ENCODE peak calls at places on chromosome 12, in four cellular contexts. T is GM12878, E is HepG2, U is K562. R is an unnamed sample.

GRCh38 chr12:15050664-15051063 is 77.8 kb downstream of the PDE6H start:
- DNase-seq in T (no peak), E (no peak), U (no peak), R (no peak)

GRCh38 chr12:32039341-32039740 is 67.3 kb upstream of the BICD1 start:
- DNase-seq in T (no peak), E (no peak), U (peak), R (no peak)

GRCh38 chr12:57549909-57550627 is at the start of gene KIF5A:
- DNase-seq in T (no peak), E (no peak), U (peak), R (peak)

GRCh38 chr12:103588680-103589079 is 1.6 kb downstream of the STAB2 start:
- DNase-seq in T (no peak), E (no peak), U (no peak), R (no peak)

GRCh38 chr12:12521044-12521485 is 41.6 kb downstream of the DUSP16 start:
- DNase-seq in T (no peak), E (no peak), U (no peak), R (no peak)

GRCh38 chr12:74890237-74890599 is 319.4 kb downstream of the KCNC2 start:
- DNase-seq in T (no peak), E (peak), U (no peak), R (no peak)

GRCh38 chr12:112970391-112970790 is 7.9 kb upstream of the OAS2 start:
- DNase-seq in T (no peak), E (no peak), U (no peak), R (no peak)

GRCh38 chr12:40580346-40580745 is 111.9 kb upstream of the CNTN1 start:
- DNase-seq in T (no peak), E (no peak), U (no peak), R (no peak)

GRCh38 chr12:62006076-62006732 is 254.0 kb upstream of the USP15 start:
- DNase-seq in T (no peak), E (peak), U (peak), R (peak)

GRCh38 chr12:75489613-75490210 is 9.2 kb downstream of the GLIPR1 start:
- DNase-seq in T (no peak), E (no peak), U (no peak), R (no peak)

GRCh38 chr12:50110127-50110761 is 1.8 kb upstream of the COX14 start:
- DNase-seq in T (peak), E (peak), U (peak), R (no peak)

GRCh38 chr12:4011597-4011996 is 138.4 kb upstream of the PARP11 start:
- DNase-seq in T (no peak), E (peak), U (no peak), R (no peak)

GRCh38 chr12:52216807-52217206 is 16.2 kb upstream of the KRT7 start:
- DNase-seq in T (no peak), E (no peak), U (no peak), R (no peak)

GRCh38 chr12:62720661-62721330 is 214.2 kb downstream of the PPM1H start:
- DNase-seq in T (no peak), E (no peak), U (no peak), R (no peak)

GRCh38 chr12:62754706-62755105 is 180.2 kb downstream of the PPM1H start:
- DNase-seq in T (no peak), E (no peak), U (no peak), R (no peak)

GRCh38 chr12:94582591-94582990 is 67.8 kb downstream of the TMCC3 start:
- DNase-seq in T (no peak), E (no peak), U (no peak), R (no peak)

GRCh38 chr12:107670999-107671643 is 14.5 kb upstream of the PWP1 start:
- DNase-seq in T (no peak), E (peak), U (peak), R (peak)

GRCh38 chr12:124009781-124010180 is 36.8 kb downstream of the ZNF664 start:
- DNase-seq in T (no peak), E (no peak), U (no peak), R (no peak)

DNA sequence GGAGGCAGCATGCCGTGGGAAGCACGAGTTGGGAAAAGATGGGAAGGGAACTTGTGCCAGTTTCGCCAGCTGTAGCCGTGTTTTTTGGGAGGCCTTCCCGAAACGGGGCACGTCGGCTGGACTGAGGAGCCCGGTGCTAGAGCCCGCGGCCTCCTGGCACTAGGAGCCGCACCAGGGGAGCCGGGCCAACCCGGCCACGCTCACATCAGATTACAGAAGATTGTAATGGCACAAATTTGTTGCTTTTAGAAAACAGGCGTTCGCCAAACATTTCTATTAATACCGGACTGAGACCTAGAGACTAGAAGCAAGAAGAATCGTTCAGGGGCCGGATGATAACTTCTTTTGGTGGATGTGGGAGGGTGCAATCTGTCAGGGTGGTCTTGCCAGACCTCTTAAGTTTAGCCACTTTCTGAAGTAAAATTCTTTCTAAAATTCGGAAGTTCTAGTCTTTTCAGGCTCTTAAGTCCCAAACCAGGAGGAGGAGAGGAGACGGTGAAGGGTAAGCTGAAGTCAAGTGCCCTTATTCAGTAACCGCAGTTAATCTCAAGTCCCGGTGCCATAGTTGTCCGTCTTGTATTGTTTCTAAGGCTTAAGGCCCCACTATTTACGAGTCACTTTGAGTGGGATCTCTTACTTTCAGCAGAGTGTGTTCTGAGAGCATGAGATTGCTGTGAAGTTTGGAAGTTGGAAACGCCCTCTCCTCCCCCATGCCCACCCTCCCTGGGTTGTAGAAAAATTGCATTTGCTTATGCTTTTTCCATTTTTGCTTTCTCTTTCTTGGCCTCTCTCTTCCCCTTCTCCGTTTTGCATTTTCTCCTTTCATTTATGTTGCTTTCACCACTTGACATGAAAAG is 1.4 kb downstream of the RASSF3 start:
- DNase-seq in T (no peak), E (no peak), U (peak), R (peak)
- TF ChIP-seq CREM in T (no peak), E (no peak), U (no peak), R (no peak)

DNA sequence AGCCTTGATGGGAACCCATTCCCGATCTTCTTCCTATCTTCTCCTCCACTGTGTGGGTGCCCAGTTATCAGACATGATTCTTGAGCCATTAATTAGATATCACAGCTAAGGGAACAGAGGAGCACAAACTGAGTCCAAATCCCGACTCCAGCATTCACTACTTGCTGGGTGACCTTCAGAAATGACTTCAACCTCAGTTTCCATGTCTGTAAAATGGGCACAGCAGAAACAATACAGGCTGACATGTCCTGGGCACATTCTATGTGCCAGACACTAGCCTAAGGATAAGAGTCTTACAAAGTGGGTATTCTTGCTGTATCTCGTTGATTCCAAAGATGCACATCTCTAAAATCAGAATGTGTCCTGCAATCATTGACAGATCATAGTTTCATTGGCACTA is 128.7 kb upstream of the NOS1 start:
- DNase-seq in T (no peak), E (no peak), U (no peak), R (no peak)
- TF ChIP-seq TCF7 in T (no peak), E (no peak), U (no peak), R (no peak)

GRCh38 chr12:110107369-110108281 is 16.5 kb upstream of the IFT81 start:
- DNase-seq in T (no peak), E (peak), U (no peak), R (no peak)
- TF ChIP-seq CREM in T (no peak), E (no peak), U (peak), R (no peak)

DNA sequence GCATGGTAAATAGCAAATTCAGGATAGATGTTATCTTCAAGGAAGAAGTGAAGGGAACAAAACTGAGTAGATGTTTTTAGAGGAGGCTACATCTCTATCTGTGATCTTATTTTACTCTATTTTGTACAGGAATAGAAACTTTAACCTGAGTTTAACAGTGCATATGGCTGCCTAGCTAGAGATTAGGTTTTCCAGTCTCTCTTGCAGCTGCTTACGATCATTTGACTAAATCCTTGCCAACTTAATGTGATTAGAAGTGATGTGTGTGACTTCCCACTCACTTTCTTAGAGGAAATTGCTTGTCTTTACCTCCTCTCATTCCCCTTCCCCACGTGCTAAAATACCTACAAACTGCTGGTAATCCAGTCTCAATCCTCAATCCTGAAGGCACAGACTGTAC is 26.5 kb upstream of the SLC15A5 start:
- DNase-seq in T (no peak), E (no peak), U (no peak), R (no peak)
- TF ChIP-seq TCF7 in T (no peak), E (no peak), U (no peak), R (no peak)

GRCh38 chr12:97456792-97457191 is 5.8 kb upstream of the RMST start:
- DNase-seq in T (no peak), E (no peak), U (no peak), R (no peak)

GRCh38 chr12:97452230-97452629 is 10.4 kb upstream of the RMST start:
- DNase-seq in T (peak), E (no peak), U (no peak), R (no peak)

GRCh38 chr12:97446895-97447294 is 15.7 kb upstream of the RMST start:
- DNase-seq in T (no peak), E (no peak), U (no peak), R (no peak)

GRCh38 chr12:97452839-97453238 is 9.8 kb upstream of the RMST start:
- DNase-seq in T (no peak), E (no peak), U (no peak), R (no peak)
- TF ChIP-seq CREM in T (no peak), E (no peak), U (no peak), R (no peak)

DNA sequence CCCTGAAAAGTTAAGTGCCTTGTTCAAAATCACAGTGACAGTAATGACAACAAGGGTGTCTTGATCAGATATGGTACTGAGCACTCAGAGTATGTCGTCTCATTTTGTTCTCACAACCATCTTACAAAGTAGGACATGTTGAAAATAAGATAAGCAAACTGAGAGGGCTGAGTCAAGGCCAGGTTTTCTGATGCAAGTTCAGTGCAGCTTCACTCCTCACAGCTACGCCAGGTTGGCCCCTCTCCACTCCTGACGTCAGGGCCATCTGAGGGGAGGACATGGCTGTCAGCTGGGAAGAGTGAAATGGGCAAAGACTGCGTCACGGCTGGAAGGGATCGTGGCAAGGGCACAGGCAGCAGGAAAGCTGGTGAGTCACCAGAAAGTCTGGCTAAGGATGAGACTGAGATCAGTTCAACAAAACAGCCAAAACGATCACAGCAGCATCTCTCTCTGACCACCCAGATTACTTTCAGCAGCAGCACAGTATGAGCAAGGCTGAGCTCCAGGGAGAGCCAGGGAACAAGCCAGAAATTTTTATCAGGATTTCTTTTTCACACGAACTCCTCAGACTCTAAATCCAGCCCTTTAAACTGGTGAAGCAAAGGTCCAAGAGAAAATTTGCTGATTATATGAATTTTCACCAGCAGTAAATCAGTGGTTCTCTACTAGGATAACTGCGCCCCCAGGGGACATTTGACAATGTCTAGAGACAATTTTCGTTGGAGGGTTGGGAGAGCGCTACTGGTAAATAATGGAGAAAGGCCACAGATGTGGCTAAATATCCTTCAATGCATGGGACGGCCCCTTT is 297.9 kb upstream of the AMIGO2 start:
- DNase-seq in T (no peak), E (no peak), U (peak), R (no peak)
- TF ChIP-seq TCF7 in T (no peak), E (no peak), U (no peak), R (no peak)

GRCh38 chr12:42511656-42512055 is 77.9 kb downstream of the PRICKLE1 start:
- DNase-seq in T (no peak), E (no peak), U (no peak), R (no peak)
- TF ChIP-seq CREM in T (no peak), E (no peak), U (no peak), R (no peak)

GRCh38 chr12:67420506-67420905 is 151.3 kb downstream of the CAND1 start:
- DNase-seq in T (no peak), E (no peak), U (no peak), R (no peak)
- TF ChIP-seq TCF7 in T (no peak), E (no peak), U (no peak), R (no peak)